ENCODE peak calls at places on chromosomes 13 and 19, in six cellular contexts. One of them, this sample, is unnamed.

GRCh38 chr19:19445911-19446361 is 40.5 kb downstream of the GATAD2A start:
- DNase-seq in tibial artery: no peak
- DNase-seq in neural progenitor cell: no peak
- DNase-seq in psoas muscle: no peak
- DNase-seq in mammary epithelial cell: peak; percentile 38
- DNase-seq in right lobe of liver: no peak
- DNase-seq in this sample: no peak

GRCh38 chr19:16078311-16078758 is 2.0 kb downstream of the TPM4 start:
- DNase-seq in tibial artery: peak; percentile 55
- DNase-seq in right lobe of liver: no peak
- DNase-seq in mammary epithelial cell: peak; percentile 78
- DNase-seq in psoas muscle: no peak
- DNase-seq in neural progenitor cell: peak; percentile 61
- DNase-seq in this sample: peak; percentile 77

GRCh38 chr19:49896863-49897621 is at the start of gene IL4I1:
- DNase-seq in mammary epithelial cell: no peak
- DNase-seq in psoas muscle: no peak
- DNase-seq in right lobe of liver: no peak
- DNase-seq in neural progenitor cell: no peak
- DNase-seq in tibial artery: peak; percentile 58
- DNase-seq in this sample: no peak

GRCh38 chr19:35521124-35521743 is 6.9 kb downstream of the SBSN start:
- DNase-seq in right lobe of liver: no peak
- DNase-seq in tibial artery: no peak
- DNase-seq in neural progenitor cell: no peak
- DNase-seq in mammary epithelial cell: no peak
- DNase-seq in psoas muscle: no peak
- DNase-seq in this sample: no peak

GRCh38 chr19:17751103-17751911 is at the start of gene FCHO1:
- DNase-seq in right lobe of liver: no peak
- DNase-seq in tibial artery: peak; percentile 35
- DNase-seq in neural progenitor cell: no peak
- DNase-seq in psoas muscle: peak; percentile 68
- DNase-seq in mammary epithelial cell: no peak
- DNase-seq in this sample: no peak

GRCh38 chr19:18762125-18763023 is 28.7 kb downstream of the COMP start:
- DNase-seq in psoas muscle: peak; percentile 87
- DNase-seq in tibial artery: no peak
- DNase-seq in neural progenitor cell: no peak
- DNase-seq in mammary epithelial cell: peak; percentile 94
- DNase-seq in right lobe of liver: peak; percentile 98
- DNase-seq in this sample: peak; percentile 70

GRCh38 chr19:45162464-45163143 is 1.8 kb upstream of the NKPD1 start:
- DNase-seq in psoas muscle: no peak
- DNase-seq in tibial artery: no peak
- DNase-seq in neural progenitor cell: no peak
- DNase-seq in right lobe of liver: peak; percentile 52
- DNase-seq in mammary epithelial cell: peak; percentile 68
- DNase-seq in this sample: peak; percentile 7

GRCh38 chr19:35404879-35405622 is 34.2 kb downstream of the GPR42 start:
- DNase-seq in psoas muscle: peak; percentile 61
- DNase-seq in right lobe of liver: no peak
- DNase-seq in neural progenitor cell: peak; percentile 39
- DNase-seq in mammary epithelial cell: peak; percentile 98
- DNase-seq in tibial artery: no peak
- DNase-seq in this sample: no peak

GRCh38 chr19:49590971-49591730 is at the start of gene PRR12:
- DNase-seq in right lobe of liver: peak; percentile 72
- DNase-seq in neural progenitor cell: peak; percentile 88
- DNase-seq in mammary epithelial cell: peak; percentile 64
- DNase-seq in tibial artery: peak; percentile 35
- DNase-seq in psoas muscle: peak; percentile 81
- DNase-seq in this sample: peak; percentile 59

GRCh38 chr19:6220385-6221191 is 59.2 kb downstream of the MLLT1 start:
- DNase-seq in psoas muscle: peak; percentile 87
- DNase-seq in tibial artery: peak; percentile 77
- DNase-seq in mammary epithelial cell: no peak
- DNase-seq in neural progenitor cell: no peak
- DNase-seq in right lobe of liver: no peak
- DNase-seq in this sample: no peak

GRCh38 chr19:8363803-8364771 is at the start of gene ANGPTL4:
- DNase-seq in neural progenitor cell: peak; percentile 83
- DNase-seq in tibial artery: peak; percentile 74
- DNase-seq in right lobe of liver: peak; percentile 89
- DNase-seq in mammary epithelial cell: peak; percentile 64
- DNase-seq in psoas muscle: peak; percentile 87
- DNase-seq in this sample: peak; percentile 74

GRCh38 chr13:46211521-46212351 is at the start of gene LRRC63:
- DNase-seq in mammary epithelial cell: peak; percentile 35
- DNase-seq in psoas muscle: peak; percentile 86
- DNase-seq in right lobe of liver: peak; percentile 84
- DNase-seq in neural progenitor cell: peak; percentile 87
- DNase-seq in tibial artery: peak; percentile 72
- DNase-seq in this sample: peak; percentile 91

GRCh38 chr19:28504139-28504538 is 708.8 kb downstream of the UQCRFS1 start:
- DNase-seq in neural progenitor cell: no peak
- DNase-seq in tibial artery: no peak
- DNase-seq in psoas muscle: no peak
- DNase-seq in mammary epithelial cell: no peak
- DNase-seq in right lobe of liver: no peak
- DNase-seq in this sample: no peak

GRCh38 chr19:58409010-58409790 is 751 bp downstream of the ZNF584 start:
- DNase-seq in right lobe of liver: peak; percentile 48
- DNase-seq in psoas muscle: no peak
- DNase-seq in tibial artery: no peak
- DNase-seq in neural progenitor cell: peak; percentile 37
- DNase-seq in mammary epithelial cell: no peak
- DNase-seq in this sample: peak; percentile 42

GRCh38 chr19:10228925-10229324 is 2.2 kb downstream of the S1PR2 start:
- DNase-seq in right lobe of liver: no peak
- DNase-seq in mammary epithelial cell: no peak
- DNase-seq in neural progenitor cell: peak; percentile 67
- DNase-seq in tibial artery: no peak
- DNase-seq in psoas muscle: no peak
- DNase-seq in this sample: peak; percentile 35

GRCh38 chr19:2381151-2381822 is 21.2 kb downstream of the TMPRSS9 start:
- DNase-seq in tibial artery: no peak
- DNase-seq in neural progenitor cell: peak; percentile 43
- DNase-seq in psoas muscle: no peak
- DNase-seq in mammary epithelial cell: no peak
- DNase-seq in right lobe of liver: no peak
- DNase-seq in this sample: no peak

GRCh38 chr13:59587971-59588716 is 575.6 kb downstream of the DIAPH3 start:
- DNase-seq in right lobe of liver: no peak
- DNase-seq in tibial artery: no peak
- DNase-seq in psoas muscle: no peak
- DNase-seq in neural progenitor cell: peak; percentile 48
- DNase-seq in mammary epithelial cell: no peak
- DNase-seq in this sample: no peak

GRCh38 chr13:98466634-98467236 is 110.2 kb downstream of the STK24 start:
- DNase-seq in right lobe of liver: no peak
- DNase-seq in tibial artery: no peak
- DNase-seq in mammary epithelial cell: no peak
- DNase-seq in neural progenitor cell: peak; percentile 68
- DNase-seq in psoas muscle: no peak
- DNase-seq in this sample: peak; percentile 89

GRCh38 chr13:98835156-98835555 is 82.7 kb upstream of the SLC15A1 start:
- DNase-seq in mammary epithelial cell: no peak
- DNase-seq in neural progenitor cell: no peak
- DNase-seq in tibial artery: no peak
- DNase-seq in psoas muscle: no peak
- DNase-seq in right lobe of liver: no peak
- DNase-seq in this sample: no peak

GRCh38 chr19:51712461-51713081 is 11.2 kb downstream of the HAS1 start:
- DNase-seq in psoas muscle: no peak
- DNase-seq in mammary epithelial cell: peak; percentile 69
- DNase-seq in neural progenitor cell: peak; percentile 73
- DNase-seq in tibial artery: no peak
- DNase-seq in right lobe of liver: no peak
- DNase-seq in this sample: peak; percentile 62

GRCh38 chr13:48158915-48159314 is 64.0 kb upstream of the MED4 start:
- DNase-seq in psoas muscle: no peak
- DNase-seq in tibial artery: no peak
- DNase-seq in right lobe of liver: no peak
- DNase-seq in neural progenitor cell: no peak
- DNase-seq in mammary epithelial cell: no peak
- DNase-seq in this sample: no peak

GRCh38 chr19:37470216-37470615 is 1.1 kb downstream of the ZNF570 start:
- DNase-seq in psoas muscle: no peak
- DNase-seq in right lobe of liver: no peak
- DNase-seq in neural progenitor cell: no peak
- DNase-seq in tibial artery: no peak
- DNase-seq in mammary epithelial cell: no peak
- DNase-seq in this sample: no peak

GRCh38 chr13:93418398-93418797 is 191.8 kb downstream of the GPC6 start:
- DNase-seq in tibial artery: no peak
- DNase-seq in right lobe of liver: no peak
- DNase-seq in neural progenitor cell: no peak
- DNase-seq in mammary epithelial cell: no peak
- DNase-seq in psoas muscle: no peak
- DNase-seq in this sample: no peak

GRCh38 chr19:36265064-36265463 is 50.2 kb downstream of the ZNF146 start:
- DNase-seq in tibial artery: no peak
- DNase-seq in neural progenitor cell: no peak
- DNase-seq in mammary epithelial cell: no peak
- DNase-seq in right lobe of liver: no peak
- DNase-seq in psoas muscle: no peak
- DNase-seq in this sample: no peak

GRCh38 chr13:40060318-40061007 is 405.0 kb downstream of the COG6 start:
- DNase-seq in neural progenitor cell: no peak
- DNase-seq in psoas muscle: peak; percentile 79
- DNase-seq in tibial artery: no peak
- DNase-seq in mammary epithelial cell: peak; percentile 99
- DNase-seq in right lobe of liver: no peak
- DNase-seq in this sample: no peak

GRCh38 chr13:49400755-49401659 is 42.9 kb downstream of the CAB39L start:
- DNase-seq in neural progenitor cell: peak; percentile 22
- DNase-seq in mammary epithelial cell: peak; percentile 2
- DNase-seq in right lobe of liver: no peak
- DNase-seq in tibial artery: peak; percentile 25
- DNase-seq in psoas muscle: no peak
- DNase-seq in this sample: no peak

GRCh38 chr19:56291857-56292256 is 19.3 kb downstream of the EDDM13 start:
- DNase-seq in psoas muscle: no peak
- DNase-seq in tibial artery: no peak
- DNase-seq in neural progenitor cell: no peak
- DNase-seq in right lobe of liver: no peak
- DNase-seq in mammary epithelial cell: peak; percentile 33
- DNase-seq in this sample: no peak
- H3K27ac ChIP-seq in psoas muscle: no peak overlapping the region
- H3K27ac ChIP-seq in tibial artery: no peak overlapping the region
- H3K27ac ChIP-seq in neural progenitor cell: no peak overlapping the region
- H3K27ac ChIP-seq in right lobe of liver: no peak overlapping the region
- H3K27ac ChIP-seq in mammary epithelial cell: no peak overlapping the region
- H3K27ac ChIP-seq in this sample: no peak overlapping the region

DNA sequence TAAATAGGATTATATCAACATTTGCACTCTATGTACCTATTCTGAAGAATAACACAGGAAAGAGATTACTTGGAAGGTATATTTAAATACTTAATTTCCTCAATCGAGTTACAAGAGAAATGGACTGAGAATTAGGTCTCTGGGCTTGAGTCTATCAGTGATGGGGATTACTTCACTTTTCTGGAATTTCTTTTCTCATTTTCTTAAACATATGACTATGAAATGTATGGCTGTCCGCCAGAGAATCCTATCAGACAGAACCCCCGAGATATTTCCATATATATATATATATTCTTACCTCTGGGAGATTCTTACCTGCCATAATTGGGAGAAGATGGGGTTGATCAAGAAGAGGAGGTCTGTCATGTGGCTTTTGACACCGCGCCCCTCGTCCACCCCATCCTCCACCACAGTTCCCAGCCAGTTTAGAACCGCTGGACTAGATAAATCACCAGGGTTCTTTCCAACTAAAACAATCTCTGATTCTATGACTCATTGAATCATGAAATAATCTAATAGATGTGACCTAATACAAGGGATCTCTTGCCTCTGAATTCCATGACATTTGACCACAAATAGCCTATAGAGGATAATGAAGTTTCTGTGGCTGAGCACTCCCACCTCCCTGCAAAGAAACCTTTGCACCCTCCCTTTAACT is 231.3 kb downstream of the TBC1D4 start:
- DNase-seq in right lobe of liver: no peak
- DNase-seq in tibial artery: no peak
- DNase-seq in psoas muscle: no peak
- DNase-seq in neural progenitor cell: no peak
- DNase-seq in mammary epithelial cell: peak; percentile 53
- DNase-seq in this sample: no peak
- H3K27ac ChIP-seq in right lobe of liver: no peak overlapping the region
- H3K27ac ChIP-seq in tibial artery: no peak overlapping the region
- H3K27ac ChIP-seq in psoas muscle: no peak overlapping the region
- H3K27ac ChIP-seq in neural progenitor cell: no peak overlapping the region
- H3K27ac ChIP-seq in mammary epithelial cell: no peak overlapping the region
- H3K27ac ChIP-seq in this sample: no peak overlapping the region

GRCh38 chr19:14561832-14562351 is 10.0 kb downstream of the NDUFB7 start:
- DNase-seq in mammary epithelial cell: peak; percentile 81
- DNase-seq in tibial artery: peak; percentile 41
- DNase-seq in neural progenitor cell: no peak
- DNase-seq in right lobe of liver: peak; percentile 56
- DNase-seq in psoas muscle: peak; percentile 92
- DNase-seq in this sample: no peak

GRCh38 chr19:14562660-14563589 is 8.9 kb downstream of the NDUFB7 start:
- DNase-seq in neural progenitor cell: peak; percentile 39
- DNase-seq in tibial artery: no peak
- DNase-seq in right lobe of liver: no peak
- DNase-seq in psoas muscle: peak; percentile 67
- DNase-seq in mammary epithelial cell: no peak
- DNase-seq in this sample: no peak

GRCh38 chr19:14559916-14560775 is 11.7 kb downstream of the NDUFB7 start:
- DNase-seq in tibial artery: no peak
- DNase-seq in right lobe of liver: no peak
- DNase-seq in mammary epithelial cell: no peak
- DNase-seq in neural progenitor cell: no peak
- DNase-seq in psoas muscle: peak; percentile 90
- DNase-seq in this sample: no peak

GRCh38 chr19:14561249-14561648 is 10.6 kb downstream of the NDUFB7 start:
- DNase-seq in psoas muscle: no peak
- DNase-seq in neural progenitor cell: no peak
- DNase-seq in mammary epithelial cell: no peak
- DNase-seq in right lobe of liver: no peak
- DNase-seq in tibial artery: no peak
- DNase-seq in this sample: no peak

DNA sequence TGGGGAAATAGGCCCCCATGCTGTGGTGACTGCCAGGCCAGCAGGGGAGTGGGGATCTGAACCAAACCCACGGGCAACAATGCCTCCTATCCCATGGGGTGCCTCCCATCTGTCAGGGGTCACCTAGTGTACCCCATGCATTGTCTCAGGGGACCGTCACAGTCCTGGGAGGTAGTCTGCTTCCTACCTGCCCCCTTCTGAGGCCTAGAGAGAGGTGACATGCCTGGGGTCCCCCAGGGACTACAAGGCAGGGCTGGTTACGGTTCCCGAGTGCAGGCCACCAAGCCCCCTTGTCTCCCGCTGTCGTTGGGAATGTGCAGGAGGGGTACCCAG is 11.1 kb downstream of the NDUFB7 start:
- DNase-seq in psoas muscle: no peak
- DNase-seq in neural progenitor cell: no peak
- DNase-seq in right lobe of liver: no peak
- DNase-seq in mammary epithelial cell: no peak
- DNase-seq in tibial artery: no peak
- DNase-seq in this sample: no peak
- H3K27ac ChIP-seq in psoas muscle: peak overlapping the region; percentile 96
- H3K27ac ChIP-seq in neural progenitor cell: no peak overlapping the region
- H3K27ac ChIP-seq in right lobe of liver: no peak overlapping the region
- H3K27ac ChIP-seq in mammary epithelial cell: peak overlapping the region; percentile 49
- H3K27ac ChIP-seq in tibial artery: peak overlapping the region; percentile 88
- H3K27ac ChIP-seq in this sample: no peak overlapping the region

GRCh38 chr19:54154603-54155345 is 4.7 kb downstream of the LENG1 start:
- DNase-seq in mammary epithelial cell: no peak
- DNase-seq in psoas muscle: no peak
- DNase-seq in tibial artery: no peak
- DNase-seq in neural progenitor cell: no peak
- DNase-seq in right lobe of liver: no peak
- DNase-seq in this sample: no peak
- H3K27ac ChIP-seq in mammary epithelial cell: no peak overlapping the region
- H3K27ac ChIP-seq in psoas muscle: no peak overlapping the region
- H3K27ac ChIP-seq in tibial artery: no peak overlapping the region
- H3K27ac ChIP-seq in neural progenitor cell: no peak overlapping the region
- H3K27ac ChIP-seq in right lobe of liver: no peak overlapping the region
- H3K27ac ChIP-seq in this sample: no peak overlapping the region

This sample was measured in WERI-Rb-1.